ENCODE peak calls at places on chromosomes 16 and 17, in five cellular contexts. One of them, this sample, is unnamed.
A peak's percentile ranks its signal among the peaks of the same experiment; 100 is the strongest.

GRCh38 chr17:38798614-38799500 is 499 bp downstream of the PIP4K2B start:
- DNase-seq in WERI-Rb-1: no peak
- DNase-seq in adrenal gland: peak; percentile 62
- DNase-seq in AG04450: no peak
- DNase-seq in pancreas: peak; percentile 40
- DNase-seq in this sample: no peak

GRCh38 chr17:73031472-73031871 is 61.0 kb downstream of the SLC39A11 start:
- DNase-seq in WERI-Rb-1: no peak
- DNase-seq in pancreas: no peak
- DNase-seq in AG04450: no peak
- DNase-seq in adrenal gland: no peak
- DNase-seq in this sample: no peak

GRCh38 chr17:61305024-61305423 is 94.6 kb upstream of the TBX2 start:
- DNase-seq in AG04450: no peak
- DNase-seq in WERI-Rb-1: no peak
- DNase-seq in pancreas: no peak
- DNase-seq in adrenal gland: no peak
- DNase-seq in this sample: no peak

GRCh38 chr16:1279081-1279944 is 23.4 kb downstream of the TPSD1 start:
- DNase-seq in adrenal gland: no peak
- DNase-seq in pancreas: no peak
- DNase-seq in AG04450: no peak
- DNase-seq in WERI-Rb-1: no peak
- DNase-seq in this sample: no peak

GRCh38 chr17:81720267-81721071 is 8.4 kb downstream of the SLC25A10 start:
- DNase-seq in adrenal gland: no peak
- DNase-seq in WERI-Rb-1: no peak
- DNase-seq in pancreas: no peak
- DNase-seq in AG04450: no peak
- DNase-seq in this sample: no peak

GRCh38 chr16:68408967-68409366 is 39.3 kb downstream of the SMPD3 start:
- DNase-seq in WERI-Rb-1: no peak
- DNase-seq in AG04450: no peak
- DNase-seq in adrenal gland: no peak
- DNase-seq in pancreas: no peak
- DNase-seq in this sample: no peak

GRCh38 chr17:17491031-17491471 is 5.1 kb downstream of the RASD1 start:
- DNase-seq in WERI-Rb-1: no peak
- DNase-seq in pancreas: no peak
- DNase-seq in adrenal gland: no peak
- DNase-seq in AG04450: no peak
- DNase-seq in this sample: no peak

GRCh38 chr17:55588858-55589257 is 77.6 kb upstream of the SMIM36 start:
- DNase-seq in WERI-Rb-1: no peak
- DNase-seq in pancreas: no peak
- DNase-seq in AG04450: no peak
- DNase-seq in adrenal gland: no peak
- DNase-seq in this sample: no peak

GRCh38 chr16:11139624-11140375 is 116.2 kb downstream of the SOCS1 start:
- DNase-seq in AG04450: no peak
- DNase-seq in pancreas: no peak
- DNase-seq in WERI-Rb-1: no peak
- DNase-seq in adrenal gland: no peak
- DNase-seq in this sample: no peak

GRCh38 chr16:30785126-30786106 is 1.6 kb downstream of the ZNF629 start:
- DNase-seq in WERI-Rb-1: no peak
- DNase-seq in AG04450: no peak
- DNase-seq in adrenal gland: peak; percentile 73
- DNase-seq in pancreas: no peak
- DNase-seq in this sample: no peak

GRCh38 chr17:76529224-76529642 is 8.3 kb downstream of the CYGB start:
- DNase-seq in adrenal gland: peak; percentile 71
- DNase-seq in WERI-Rb-1: no peak
- DNase-seq in pancreas: no peak
- DNase-seq in AG04450: no peak
- DNase-seq in this sample: no peak

GRCh38 chr17:31499771-31500554 is 108.5 kb downstream of the RAB11FIP4 start:
- DNase-seq in adrenal gland: no peak
- DNase-seq in pancreas: peak; percentile 67
- DNase-seq in AG04450: no peak
- DNase-seq in WERI-Rb-1: peak; percentile 75
- DNase-seq in this sample: no peak

DNA sequence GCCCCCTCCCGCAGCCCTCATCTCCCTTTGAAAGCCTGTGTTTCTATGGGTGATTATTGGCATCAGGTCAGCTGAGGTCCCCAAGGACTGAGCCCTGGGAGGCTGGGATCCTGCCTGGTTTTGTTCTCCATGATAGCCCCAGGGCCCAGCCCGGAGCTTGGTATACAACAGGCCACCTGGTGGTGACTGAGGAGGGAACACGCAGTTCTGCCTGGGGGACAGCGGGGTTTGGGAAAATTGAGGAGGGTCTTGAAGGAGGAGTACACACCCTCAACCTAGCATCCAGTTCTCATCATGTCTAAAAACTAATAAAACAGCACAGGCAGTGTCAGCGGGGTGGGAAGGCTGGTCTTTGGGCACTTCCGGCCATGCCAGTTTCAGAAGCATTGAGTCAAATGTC is 335.1 kb downstream of the CPPED1 start:
- DNase-seq in pancreas: no peak
- DNase-seq in WERI-Rb-1: no peak
- DNase-seq in adrenal gland: no peak
- DNase-seq in AG04450: no peak
- DNase-seq in this sample: no peak
- TF ChIP-seq CTCF in pancreas: no peak
- TF ChIP-seq CTCF in WERI-Rb-1: peak; percentile 40
- TF ChIP-seq CTCF in adrenal gland: no peak
- TF ChIP-seq CTCF in AG04450: no peak
- TF ChIP-seq CTCF in this sample: no peak

GRCh38 chr17:15262291-15263205 is 2.6 kb downstream of the PMP22 start:
- DNase-seq in WERI-Rb-1: peak; percentile 44
- DNase-seq in pancreas: peak; percentile 59
- DNase-seq in AG04450: peak; percentile 73
- DNase-seq in adrenal gland: peak; percentile 89
- DNase-seq in this sample: no peak
- H3K9me3 ChIP-seq in WERI-Rb-1: no peaks in the 10 kb centered on the region
- H3K9me3 ChIP-seq in pancreas: no peaks in the 10 kb centered on the region
- H3K9me3 ChIP-seq in AG04450: no peaks in the 10 kb centered on the region
- H3K9me3 ChIP-seq in adrenal gland: no peaks in the 10 kb centered on the region
- H3K9me3 ChIP-seq in this sample: no peaks in the 10 kb centered on the region

GRCh38 chr17:44933824-44934744 is 13.5 kb downstream of the KIF18B start:
- DNase-seq in adrenal gland: no peak
- DNase-seq in WERI-Rb-1: no peak
- DNase-seq in pancreas: no peak
- DNase-seq in AG04450: no peak
- DNase-seq in this sample: no peak
- H3K4me3 ChIP-seq in adrenal gland: no peak overlapping the region
- H3K4me3 ChIP-seq in WERI-Rb-1: no peak overlapping the region
- H3K4me3 ChIP-seq in pancreas: no peak overlapping the region
- H3K4me3 ChIP-seq in AG04450: no peak overlapping the region
- H3K4me3 ChIP-seq in this sample: no peak overlapping the region

DNA sequence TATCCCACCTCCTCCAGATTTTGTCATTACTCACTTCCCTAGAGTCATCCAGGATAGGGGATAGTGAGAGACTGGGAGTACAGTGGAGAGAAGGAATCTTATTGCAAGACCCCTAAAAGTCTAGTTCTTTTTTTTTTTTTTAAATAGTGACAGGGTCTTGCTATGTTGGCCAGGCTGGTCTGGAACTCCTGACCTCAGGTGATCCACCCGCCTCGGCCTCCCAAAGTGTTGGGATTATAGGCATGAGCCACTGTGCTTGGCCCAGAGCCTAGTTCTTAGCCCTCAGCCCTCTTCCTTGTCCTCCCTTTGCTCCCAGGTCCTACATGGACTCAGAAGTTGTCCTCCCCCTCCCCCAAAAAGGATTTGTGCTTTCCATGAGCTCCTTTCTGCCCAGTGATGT is 2.7 kb upstream of the CHRNB1 start:
- DNase-seq in pancreas: no peak
- DNase-seq in AG04450: no peak
- DNase-seq in adrenal gland: no peak
- DNase-seq in WERI-Rb-1: no peak
- DNase-seq in this sample: no peak
- TF ChIP-seq CTCF in pancreas: no peak
- TF ChIP-seq CTCF in AG04450: no peak
- TF ChIP-seq CTCF in adrenal gland: no peak
- TF ChIP-seq CTCF in WERI-Rb-1: no peak
- TF ChIP-seq CTCF in this sample: no peak

GRCh38 chr16:20866792-20867191 is 33.4 kb downstream of the DCUN1D3 start:
- DNase-seq in AG04450: no peak
- DNase-seq in WERI-Rb-1: no peak
- DNase-seq in adrenal gland: peak; percentile 88
- DNase-seq in pancreas: peak; percentile 45
- DNase-seq in this sample: no peak

GRCh38 chr16:20866161-20866772 is 33.9 kb downstream of the DCUN1D3 start:
- DNase-seq in adrenal gland: peak; percentile 93
- DNase-seq in WERI-Rb-1: peak; percentile 100
- DNase-seq in AG04450: no peak
- DNase-seq in pancreas: peak; percentile 38
- DNase-seq in this sample: peak; percentile 69

GRCh38 chr16:20859699-20860098 is 40.5 kb downstream of the DCUN1D3 start:
- DNase-seq in AG04450: no peak
- DNase-seq in pancreas: no peak
- DNase-seq in WERI-Rb-1: no peak
- DNase-seq in adrenal gland: no peak
- DNase-seq in this sample: no peak

GRCh38 chr16:20865420-20866126 is 34.6 kb downstream of the DCUN1D3 start:
- DNase-seq in WERI-Rb-1: no peak
- DNase-seq in pancreas: no peak
- DNase-seq in adrenal gland: no peak
- DNase-seq in AG04450: no peak
- DNase-seq in this sample: peak; percentile 71

DNA sequence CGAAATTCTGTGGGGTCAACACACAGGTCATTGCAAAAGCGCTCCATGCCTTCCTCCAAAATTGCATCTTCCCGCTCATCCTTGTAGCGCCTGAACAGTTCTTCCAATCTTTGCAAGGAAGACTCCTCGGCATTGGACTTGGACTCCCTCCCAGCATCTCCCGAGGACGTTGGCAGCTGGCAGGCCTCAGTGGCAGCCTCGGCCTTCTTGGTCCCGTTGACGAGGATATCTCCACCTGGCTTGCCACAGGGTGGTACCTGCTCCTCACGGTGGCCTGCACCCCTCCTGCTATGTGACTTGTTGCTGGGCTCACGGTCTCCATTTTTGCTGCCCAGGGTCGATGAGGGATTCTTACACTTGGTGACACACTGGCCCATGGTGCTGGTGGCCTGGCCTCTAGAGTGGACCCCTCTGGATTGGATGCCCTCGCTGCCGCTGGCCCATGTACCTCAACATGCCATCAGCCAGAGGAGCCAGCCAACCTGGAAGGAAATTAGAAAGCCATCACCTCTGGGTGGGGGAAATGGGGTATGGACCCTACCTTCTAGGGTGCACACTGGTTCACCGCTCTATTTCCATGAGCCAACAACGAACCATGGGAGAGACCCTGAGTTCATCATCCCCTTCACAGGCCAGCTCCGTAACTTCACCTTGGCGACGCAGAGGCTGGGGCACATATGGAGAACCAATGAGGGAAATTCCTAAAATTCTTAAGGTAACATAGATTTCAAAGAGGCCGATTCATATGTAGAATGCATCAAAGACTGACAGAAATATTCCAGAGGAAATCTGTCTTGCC is 37.8 kb downstream of the DCUN1D3 start:
- DNase-seq in WERI-Rb-1: no peak
- DNase-seq in AG04450: no peak
- DNase-seq in pancreas: no peak
- DNase-seq in adrenal gland: no peak
- DNase-seq in this sample: no peak
- H3K9me3 ChIP-seq in WERI-Rb-1: peaks cover 7% of the 10 kb centered on the region
- H3K9me3 ChIP-seq in AG04450: no peaks in the 10 kb centered on the region
- H3K9me3 ChIP-seq in pancreas: no peaks in the 10 kb centered on the region
- H3K9me3 ChIP-seq in adrenal gland: no peaks in the 10 kb centered on the region
- H3K9me3 ChIP-seq in this sample: no peaks in the 10 kb centered on the region

GRCh38 chr16:50282010-50282538 is 15.7 kb downstream of the ADCY7 start:
- DNase-seq in AG04450: no peak
- DNase-seq in pancreas: no peak
- DNase-seq in adrenal gland: peak; percentile 81
- DNase-seq in WERI-Rb-1: no peak
- DNase-seq in this sample: no peak
- H3K4me3 ChIP-seq in AG04450: no peak overlapping the region
- H3K4me3 ChIP-seq in pancreas: no peak overlapping the region
- H3K4me3 ChIP-seq in adrenal gland: no peak overlapping the region
- H3K4me3 ChIP-seq in WERI-Rb-1: no peak overlapping the region
- H3K4me3 ChIP-seq in this sample: no peak overlapping the region

DNA sequence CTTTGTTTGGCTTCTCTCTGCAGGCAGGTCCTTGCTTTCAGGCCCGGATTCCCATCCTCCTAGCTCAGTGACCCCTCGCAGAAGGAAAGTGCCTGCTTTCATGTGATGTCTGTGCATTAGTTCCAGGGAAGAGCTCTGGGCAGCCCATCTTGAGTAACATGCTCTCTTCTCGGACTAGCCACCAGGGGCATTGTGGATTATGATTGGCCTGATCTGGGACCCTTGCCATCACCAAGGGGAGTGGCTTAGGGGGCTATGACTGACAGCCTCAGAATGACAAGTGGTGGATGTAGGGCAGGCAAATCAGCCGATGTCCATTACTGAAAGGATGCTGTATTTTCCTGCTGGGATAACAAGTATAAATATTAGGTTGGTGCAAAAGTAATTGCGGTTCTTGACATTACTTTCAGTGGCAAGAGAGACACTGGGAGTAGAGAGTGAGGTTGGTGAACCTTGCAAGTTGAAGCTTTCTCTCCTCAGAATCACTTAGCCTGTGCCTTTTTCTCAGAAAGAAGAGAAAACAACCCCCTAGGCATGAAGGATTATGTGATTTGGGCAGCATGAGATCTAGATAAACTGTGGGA is 71.5 kb upstream of the MPHOSPH6 start:
- DNase-seq in adrenal gland: no peak
- DNase-seq in pancreas: no peak
- DNase-seq in WERI-Rb-1: no peak
- DNase-seq in AG04450: no peak
- DNase-seq in this sample: no peak
- TF ChIP-seq CTCF in adrenal gland: no peak
- TF ChIP-seq CTCF in pancreas: no peak
- TF ChIP-seq CTCF in WERI-Rb-1: no peak
- TF ChIP-seq CTCF in AG04450: no peak
- TF ChIP-seq CTCF in this sample: no peak

GRCh38 chr17:53313746-53314145 is 509.0 kb upstream of the KIF2B start:
- DNase-seq in WERI-Rb-1: no peak
- DNase-seq in adrenal gland: no peak
- DNase-seq in AG04450: no peak
- DNase-seq in pancreas: no peak
- DNase-seq in this sample: no peak
- H3K9me3 ChIP-seq in WERI-Rb-1: peaks cover 7% of the 10 kb centered on the region
- H3K9me3 ChIP-seq in adrenal gland: peaks cover 4% of the 10 kb centered on the region
- H3K9me3 ChIP-seq in AG04450: peaks cover 6% of the 10 kb centered on the region
- H3K9me3 ChIP-seq in pancreas: no peaks in the 10 kb centered on the region
- H3K9me3 ChIP-seq in this sample: no peaks in the 10 kb centered on the region

DNA sequence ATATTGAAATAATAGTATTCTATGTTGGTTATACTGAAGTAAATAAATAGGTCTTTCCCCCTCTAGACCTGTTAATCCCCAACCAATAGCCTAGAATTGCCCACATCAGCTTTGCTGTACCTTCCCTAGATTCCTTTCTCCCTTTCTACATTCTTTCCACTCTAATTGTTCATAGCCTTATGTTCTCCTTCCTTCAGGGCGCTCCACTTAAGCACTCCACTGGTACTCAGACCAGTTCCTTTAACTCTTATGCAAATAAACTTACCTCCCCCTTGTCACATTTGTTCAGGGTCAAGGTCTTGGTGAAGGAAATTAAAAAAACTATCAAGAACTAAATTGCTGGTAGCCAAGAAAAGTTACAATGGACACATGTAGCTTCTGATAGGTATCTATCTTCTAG is 294.8 kb downstream of the UTP18 start:
- DNase-seq in WERI-Rb-1: no peak
- DNase-seq in AG04450: no peak
- DNase-seq in adrenal gland: no peak
- DNase-seq in pancreas: no peak
- DNase-seq in this sample: no peak
- H3K4me3 ChIP-seq in WERI-Rb-1: no peak overlapping the region
- H3K4me3 ChIP-seq in AG04450: no peak overlapping the region
- H3K4me3 ChIP-seq in adrenal gland: no peak overlapping the region
- H3K4me3 ChIP-seq in pancreas: no peak overlapping the region
- H3K4me3 ChIP-seq in this sample: no peak overlapping the region

This sample was measured in keratinocyte.